ENCODE peak calls at places on chromosomes 2 and 18, in eight cellular contexts. One of them, this sample, is unnamed.
A peak's percentile ranks its signal among the peaks of the same experiment; 100 is the strongest.

GRCh38 chr2:207258191-207258991 is 92.6 kb upstream of the KLF7 start:
- DNase-seq in ovary: peak; percentile 77
- DNase-seq in right atrium auricular region: peak; percentile 81
- DNase-seq in heart right ventricle: peak; percentile 34
- DNase-seq in A549: peak; percentile 66
- DNase-seq in OCI-LY7: no peak
- DNase-seq in heart left ventricle: no peak
- DNase-seq in tibial artery: peak; percentile 69
- DNase-seq in this sample: peak; percentile 70

GRCh38 chr18:23826850-23827620 is 137.8 kb downstream of the LAMA3 start:
- DNase-seq in ovary: no peak
- DNase-seq in right atrium auricular region: no peak
- DNase-seq in heart right ventricle: no peak
- DNase-seq in A549: no peak
- DNase-seq in OCI-LY7: no peak
- DNase-seq in heart left ventricle: no peak
- DNase-seq in tibial artery: no peak
- DNase-seq in this sample: no peak

GRCh38 chr2:130372833-130373807 is 17.3 kb downstream of the PTPN18 start:
- DNase-seq in ovary: no peak
- DNase-seq in right atrium auricular region: no peak
- DNase-seq in heart right ventricle: no peak
- DNase-seq in A549: no peak
- DNase-seq in OCI-LY7: peak; percentile 41
- DNase-seq in heart left ventricle: no peak
- DNase-seq in tibial artery: no peak
- DNase-seq in this sample: no peak

GRCh38 chr2:240231838-240232244 is 91.4 kb upstream of the OTOS start:
- DNase-seq in ovary: peak; percentile 14
- DNase-seq in right atrium auricular region: no peak
- DNase-seq in heart right ventricle: no peak
- DNase-seq in A549: no peak
- DNase-seq in OCI-LY7: no peak
- DNase-seq in heart left ventricle: no peak
- DNase-seq in tibial artery: peak; percentile 8
- DNase-seq in this sample: no peak

GRCh38 chr2:182186132-182186735 is 200.6 kb downstream of the PPP1R1C start:
- DNase-seq in ovary: no peak
- DNase-seq in right atrium auricular region: no peak
- DNase-seq in heart right ventricle: no peak
- DNase-seq in A549: peak; percentile 16
- DNase-seq in OCI-LY7: peak; percentile 46
- DNase-seq in heart left ventricle: no peak
- DNase-seq in tibial artery: no peak
- DNase-seq in this sample: no peak

GRCh38 chr2:176072951-176073904 is 10.5 kb downstream of the EVX2 start:
- DNase-seq in ovary: no peak
- DNase-seq in right atrium auricular region: no peak
- DNase-seq in heart right ventricle: no peak
- DNase-seq in A549: no peak
- DNase-seq in OCI-LY7: no peak
- DNase-seq in heart left ventricle: no peak
- DNase-seq in tibial artery: no peak
- DNase-seq in this sample: no peak

GRCh38 chr2:174492963-174493431 is 6.2 kb upstream of the GPR155 start:
- DNase-seq in ovary: no peak
- DNase-seq in right atrium auricular region: no peak
- DNase-seq in heart right ventricle: no peak
- DNase-seq in A549: no peak
- DNase-seq in OCI-LY7: peak; percentile 65
- DNase-seq in heart left ventricle: no peak
- DNase-seq in tibial artery: no peak
- DNase-seq in this sample: no peak

GRCh38 chr18:75321431-75321830 is 106.1 kb downstream of the SMIM21 start:
- DNase-seq in ovary: no peak
- DNase-seq in right atrium auricular region: no peak
- DNase-seq in heart right ventricle: no peak
- DNase-seq in A549: no peak
- DNase-seq in OCI-LY7: no peak
- DNase-seq in heart left ventricle: no peak
- DNase-seq in tibial artery: no peak
- DNase-seq in this sample: no peak

GRCh38 chr18:8367217-8367988 is 241.8 kb upstream of the RAB12 start:
- DNase-seq in ovary: peak; percentile 48
- DNase-seq in right atrium auricular region: no peak
- DNase-seq in heart right ventricle: peak; percentile 38
- DNase-seq in A549: no peak
- DNase-seq in OCI-LY7: no peak
- DNase-seq in heart left ventricle: peak; percentile 69
- DNase-seq in tibial artery: no peak
- DNase-seq in this sample: no peak

GRCh38 chr2:69222984-69223658 is 163.9 kb downstream of the GFPT1 start:
- DNase-seq in ovary: no peak
- DNase-seq in right atrium auricular region: no peak
- DNase-seq in heart right ventricle: peak; percentile 67
- DNase-seq in A549: no peak
- DNase-seq in OCI-LY7: no peak
- DNase-seq in heart left ventricle: peak; percentile 79
- DNase-seq in tibial artery: peak; percentile 56
- DNase-seq in this sample: no peak

GRCh38 chr18:6729247-6730091 is at the start of gene ARHGAP28:
- DNase-seq in ovary: peak; percentile 90
- DNase-seq in right atrium auricular region: peak; percentile 67
- DNase-seq in heart right ventricle: peak; percentile 83
- DNase-seq in A549: peak; percentile 5
- DNase-seq in OCI-LY7: no peak
- DNase-seq in heart left ventricle: peak; percentile 89
- DNase-seq in tibial artery: peak; percentile 58
- DNase-seq in this sample: peak; percentile 97

GRCh38 chr18:62556397-62556796 is 33.6 kb downstream of the ZCCHC2 start:
- DNase-seq in ovary: no peak
- DNase-seq in right atrium auricular region: no peak
- DNase-seq in heart right ventricle: no peak
- DNase-seq in A549: no peak
- DNase-seq in OCI-LY7: no peak
- DNase-seq in heart left ventricle: no peak
- DNase-seq in tibial artery: no peak
- DNase-seq in this sample: no peak

GRCh38 chr2:42854207-42854818 is 61.9 kb upstream of the HAAO start:
- DNase-seq in ovary: peak; percentile 73
- DNase-seq in right atrium auricular region: peak; percentile 72
- DNase-seq in heart right ventricle: peak; percentile 63
- DNase-seq in A549: no peak
- DNase-seq in OCI-LY7: no peak
- DNase-seq in heart left ventricle: peak; percentile 78
- DNase-seq in tibial artery: peak; percentile 50
- DNase-seq in this sample: no peak

GRCh38 chr2:64165696-64166095 is 21.5 kb upstream of the PELI1 start:
- DNase-seq in ovary: no peak
- DNase-seq in right atrium auricular region: no peak
- DNase-seq in heart right ventricle: no peak
- DNase-seq in A549: no peak
- DNase-seq in OCI-LY7: no peak
- DNase-seq in heart left ventricle: no peak
- DNase-seq in tibial artery: no peak
- DNase-seq in this sample: no peak

GRCh38 chr2:10340593-10340975 is 37.9 kb downstream of the HPCAL1 start:
- DNase-seq in ovary: no peak
- DNase-seq in right atrium auricular region: no peak
- DNase-seq in heart right ventricle: no peak
- DNase-seq in A549: no peak
- DNase-seq in OCI-LY7: no peak
- DNase-seq in heart left ventricle: no peak
- DNase-seq in tibial artery: no peak
- DNase-seq in this sample: no peak

GRCh38 chr2:10341193-10341592 is 38.5 kb downstream of the HPCAL1 start:
- DNase-seq in ovary: no peak
- DNase-seq in right atrium auricular region: no peak
- DNase-seq in heart right ventricle: no peak
- DNase-seq in A549: no peak
- DNase-seq in OCI-LY7: no peak
- DNase-seq in heart left ventricle: no peak
- DNase-seq in tibial artery: no peak
- DNase-seq in this sample: no peak

GRCh38 chr2:10338242-10339188 is 35.8 kb downstream of the HPCAL1 start:
- DNase-seq in ovary: no peak
- DNase-seq in right atrium auricular region: no peak
- DNase-seq in heart right ventricle: no peak
- DNase-seq in A549: no peak
- DNase-seq in OCI-LY7: no peak
- DNase-seq in heart left ventricle: no peak
- DNase-seq in tibial artery: no peak
- DNase-seq in this sample: no peak

GRCh38 chr2:10337449-10337848 is 34.7 kb downstream of the HPCAL1 start:
- DNase-seq in ovary: no peak
- DNase-seq in right atrium auricular region: no peak
- DNase-seq in heart right ventricle: no peak
- DNase-seq in A549: no peak
- DNase-seq in OCI-LY7: no peak
- DNase-seq in heart left ventricle: no peak
- DNase-seq in tibial artery: no peak
- DNase-seq in this sample: no peak

DNA sequence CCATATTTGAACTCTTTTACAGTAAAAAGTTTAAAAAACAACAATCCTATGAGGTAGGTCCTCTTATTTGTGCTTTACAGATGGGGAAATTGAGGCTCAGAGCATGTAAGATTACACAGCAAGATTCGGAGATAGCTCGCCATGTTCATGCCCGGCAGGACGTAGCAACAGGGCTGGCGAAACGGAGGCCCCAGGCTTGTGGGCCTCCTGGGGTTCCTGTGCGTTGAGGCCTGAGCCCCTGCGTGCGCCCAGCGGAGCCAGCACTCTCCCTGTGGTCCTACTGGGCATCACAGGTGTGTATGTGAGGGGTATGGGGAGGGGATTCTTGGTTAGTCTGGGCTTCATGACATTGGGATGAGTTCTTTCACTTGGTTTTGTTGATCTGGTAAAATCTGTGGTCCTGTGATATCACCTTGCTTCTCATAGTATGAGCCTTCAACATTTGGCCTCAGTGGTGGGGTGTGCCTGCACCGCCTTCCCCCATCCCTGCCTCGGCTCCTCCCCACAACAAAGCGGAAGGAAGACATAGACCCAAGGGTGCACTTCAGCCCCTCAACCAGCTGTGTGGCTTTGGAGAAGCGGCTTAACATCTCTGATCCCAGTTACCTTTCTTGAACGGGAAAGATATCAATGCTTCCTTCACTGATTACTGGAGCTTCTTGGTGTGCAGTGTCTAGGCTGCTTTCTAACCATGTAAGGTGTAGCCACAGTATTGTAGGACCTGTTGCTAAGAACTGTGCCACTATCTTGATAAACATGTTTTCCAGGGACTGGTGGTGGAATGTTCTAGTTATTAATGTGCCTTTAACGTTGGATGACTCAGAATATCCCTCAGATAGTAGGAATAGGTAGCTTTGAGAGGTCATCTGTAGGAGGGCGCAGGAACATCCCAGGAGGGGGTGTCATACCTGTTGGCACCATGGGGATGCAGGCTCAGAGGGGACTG is 37.2 kb downstream of the HPCAL1 start:
- DNase-seq in ovary: no peak
- DNase-seq in right atrium auricular region: no peak
- DNase-seq in heart right ventricle: no peak
- DNase-seq in A549: no peak
- DNase-seq in OCI-LY7: no peak
- DNase-seq in heart left ventricle: no peak
- DNase-seq in tibial artery: no peak
- DNase-seq in this sample: no peak
- H3K4me1 ChIP-seq in ovary: no peaks in the 10 kb centered on the region
- H3K4me1 ChIP-seq in right atrium auricular region: peaks cover 9% of the 10 kb centered on the region
- H3K4me1 ChIP-seq in heart right ventricle: peaks cover 5% of the 10 kb centered on the region
- H3K4me1 ChIP-seq in A549: peaks cover 87% of the 10 kb centered on the region
- H3K4me1 ChIP-seq in OCI-LY7: peaks cover 6% of the 10 kb centered on the region
- H3K4me1 ChIP-seq in heart left ventricle: peaks cover 13% of the 10 kb centered on the region
- H3K4me1 ChIP-seq in tibial artery: no peaks in the 10 kb centered on the region
- H3K4me1 ChIP-seq in this sample: no peaks in the 10 kb centered on the region

GRCh38 chr2:108594982-108595464 is 60.8 kb downstream of the LIMS1 start:
- DNase-seq in ovary: no peak
- DNase-seq in right atrium auricular region: no peak
- DNase-seq in heart right ventricle: no peak
- DNase-seq in A549: no peak
- DNase-seq in OCI-LY7: no peak
- DNase-seq in heart left ventricle: no peak
- DNase-seq in tibial artery: no peak
- DNase-seq in this sample: no peak
- H3K4me1 ChIP-seq in ovary: peaks cover 12% of the 10 kb centered on the region
- H3K4me1 ChIP-seq in right atrium auricular region: peaks cover 42% of the 10 kb centered on the region
- H3K4me1 ChIP-seq in heart right ventricle: peaks cover 33% of the 10 kb centered on the region
- H3K4me1 ChIP-seq in A549: peaks cover 52% of the 10 kb centered on the region
- H3K4me1 ChIP-seq in OCI-LY7: peaks cover 22% of the 10 kb centered on the region
- H3K4me1 ChIP-seq in heart left ventricle: peaks cover 36% of the 10 kb centered on the region
- H3K4me1 ChIP-seq in tibial artery: no peaks in the 10 kb centered on the region
- H3K4me1 ChIP-seq in this sample: peaks cover 34% of the 10 kb centered on the region

GRCh38 chr2:120344991-120345975 is 653 bp upstream of the INHBB start:
- DNase-seq in ovary: no peak
- DNase-seq in right atrium auricular region: no peak
- DNase-seq in heart right ventricle: no peak
- DNase-seq in A549: no peak
- DNase-seq in OCI-LY7: no peak
- DNase-seq in heart left ventricle: peak; percentile 62
- DNase-seq in tibial artery: no peak
- DNase-seq in this sample: no peak
- H3K4me1 ChIP-seq in ovary: peaks cover 10% of the 10 kb centered on the region
- H3K4me1 ChIP-seq in right atrium auricular region: peaks cover 40% of the 10 kb centered on the region
- H3K4me1 ChIP-seq in heart right ventricle: peaks cover 31% of the 10 kb centered on the region
- H3K4me1 ChIP-seq in A549: peaks cover 31% of the 10 kb centered on the region
- H3K4me1 ChIP-seq in OCI-LY7: no peaks in the 10 kb centered on the region
- H3K4me1 ChIP-seq in heart left ventricle: peaks cover 36% of the 10 kb centered on the region
- H3K4me1 ChIP-seq in tibial artery: no peaks in the 10 kb centered on the region
- H3K4me1 ChIP-seq in this sample: peaks cover 12% of the 10 kb centered on the region

GRCh38 chr2:201216918-201217317 is 34.0 kb downstream of the CASP10 start:
- DNase-seq in ovary: no peak
- DNase-seq in right atrium auricular region: no peak
- DNase-seq in heart right ventricle: no peak
- DNase-seq in A549: no peak
- DNase-seq in OCI-LY7: no peak
- DNase-seq in heart left ventricle: no peak
- DNase-seq in tibial artery: no peak
- DNase-seq in this sample: no peak
- H3K4me1 ChIP-seq in ovary: no peaks in the 10 kb centered on the region
- H3K4me1 ChIP-seq in right atrium auricular region: peaks cover 22% of the 10 kb centered on the region
- H3K4me1 ChIP-seq in heart right ventricle: peaks cover 18% of the 10 kb centered on the region
- H3K4me1 ChIP-seq in A549: no peaks in the 10 kb centered on the region
- H3K4me1 ChIP-seq in OCI-LY7: peaks cover 10% of the 10 kb centered on the region
- H3K4me1 ChIP-seq in heart left ventricle: peaks cover 31% of the 10 kb centered on the region
- H3K4me1 ChIP-seq in tibial artery: no peaks in the 10 kb centered on the region
- H3K4me1 ChIP-seq in this sample: peaks cover 7% of the 10 kb centered on the region